ENCODE peak calls at places on chromosomes 4 and X, in five cellular contexts. L is EL, C is NT2/D1, Z is left kidney, J is EH. O is an unnamed sample.
A peak's percentile ranks its signal among the peaks of the same experiment; 100 is the strongest.

GRCh38 chrX:19334945-19335626 is 8.6 kb upstream of the PDHA1 start:
- DNase-seq in L (no peak), C (peak; percentile 63), Z (peak; percentile 18), J (peak; percentile 13), O (no peak)

GRCh38 chrX:153633607-153634180 is 13.3 kb upstream of the DUSP9 start:
- DNase-seq in L (no peak), C (no peak), Z (no peak), J (no peak), O (peak; percentile 41)

GRCh38 chrX:41600266-41600665 is 88.5 kb upstream of the GPR34 start:
- DNase-seq in L (peak; percentile 81), C (no peak), Z (peak; percentile 7), J (peak; percentile 88), O (no peak)

GRCh38 chr4:19735012-19735411 is 516.7 kb upstream of the SLIT2 start:
- DNase-seq in L (no peak), C (no peak), Z (no peak), J (peak; percentile 36), O (no peak)

GRCh38 chrX:120823554-120823953 is 52.1 kb downstream of the CT47B1 start:
- DNase-seq in L (peak; percentile 7), C (no peak), Z (no peak), J (no peak), O (no peak)

GRCh38 chrX:97446298-97446882 is 562.7 kb downstream of the RPA4 start:
- DNase-seq in L (no peak), C (no peak), Z (peak; percentile 1), J (peak; percentile 5), O (no peak)

GRCh38 chr4:76305971-76306881 is at the start of gene STBD1:
- DNase-seq in L (peak; percentile 73), C (peak; percentile 32), Z (peak; percentile 87), J (peak; percentile 82), O (peak; percentile 81)

GRCh38 chr4:105243446-105243845 is 96.8 kb downstream of the TET2 start:
- DNase-seq in L (no peak), C (no peak), Z (no peak), J (no peak), O (no peak)

GRCh38 chr4:147303506-147303905 is 177.4 kb upstream of the EDNRA start:
- DNase-seq in L (no peak), C (no peak), Z (peak; percentile 64), J (no peak), O (no peak)

GRCh38 chrX:43500996-43501694 is 155.0 kb upstream of the MAOA start:
- DNase-seq in L (no peak), C (no peak), Z (no peak), J (no peak), O (no peak)

GRCh38 chr4:16827762-16828724 is 70.4 kb downstream of the LDB2 start:
- DNase-seq in L (peak; percentile 3), C (no peak), Z (peak; percentile 7), J (no peak), O (no peak)